ENCODE peak calls at places on chromosomes 5 and 9, in six cellular contexts. C, A, I, E, P and H are unnamed samples.

GRCh38 chr5:120684213-120684612 is 220.1 kb downstream of the PRR16 start:
- DNase-seq in A (no peak), I (no peak), C (no peak), P (no peak), E (peak; percentile 33), H (no peak)

GRCh38 chr9:94031946-94032345 is 52.3 kb upstream of the PTPDC1 start:
- DNase-seq in A (no peak), I (no peak), P (no peak), E (no peak), C (no peak), H (no peak)

GRCh38 chr5:54985301-54986268 is at the start of gene ESM1:
- DNase-seq in P (no peak), C (no peak), E (peak; percentile 87), I (no peak), A (peak; percentile 66), H (peak; percentile 30)

GRCh38 chr5:164998590-164998989 is 1493.2 kb downstream of the MAT2B start:
- DNase-seq in A (no peak), C (no peak), I (no peak), E (no peak), P (no peak), H (no peak)

GRCh38 chr9:133505901-133506652 is 18.7 kb downstream of the MYMK start:
- DNase-seq in I (no peak), A (no peak), C (no peak), P (no peak), E (peak; percentile 12), H (no peak)

GRCh38 chr5:89703799-89704198 is 705.8 kb downstream of the CETN3 start:
- DNase-seq in I (peak; percentile 52), C (peak; percentile 87), A (peak; percentile 41), P (no peak), E (no peak), H (no peak)

GRCh38 chr9:19232117-19232829 is 1.8 kb downstream of the DENND4C start:
- DNase-seq in P (no peak), A (peak; percentile 25), E (peak; percentile 2), I (no peak), C (no peak), H (no peak)

GRCh38 chr5:15691536-15691935 is 191.6 kb downstream of the FBXL7 start:
- DNase-seq in E (peak; percentile 60), I (no peak), C (no peak), A (no peak), P (no peak), H (no peak)

GRCh38 chr5:141815796-141816180 is 62.4 kb downstream of the PCDH1 start:
- DNase-seq in I (no peak), C (no peak), E (no peak), P (no peak), A (no peak), H (no peak)

GRCh38 chr5:141815051-141815795 is 63.0 kb downstream of the PCDH1 start:
- DNase-seq in E (no peak), I (no peak), A (no peak), P (no peak), C (no peak), H (no peak)

GRCh38 chr5:141812512-141812911 is 65.7 kb downstream of the PCDH1 start:
- DNase-seq in E (no peak), A (no peak), C (no peak), P (no peak), I (no peak), H (no peak)

GRCh38 chr5:141816598-141817399 is 61.4 kb downstream of the PCDH1 start:
- DNase-seq in I (peak; percentile 95), C (peak; percentile 78), P (peak; percentile 74), A (no peak), E (no peak), H (no peak)

GRCh38 chr5:141814064-141814982 is 63.9 kb downstream of the PCDH1 start:
- DNase-seq in C (peak; percentile 64), I (peak; percentile 89), A (peak; percentile 12), E (no peak), P (peak; percentile 95), H (peak; percentile 84)
- H3K27ac ChIP-seq in C (peak overlapping the region; percentile 3), I (no peak overlapping the region), A (no peak overlapping the region), E (no peak overlapping the region), P (no peak overlapping the region), H (no peak overlapping the region)

DNA sequence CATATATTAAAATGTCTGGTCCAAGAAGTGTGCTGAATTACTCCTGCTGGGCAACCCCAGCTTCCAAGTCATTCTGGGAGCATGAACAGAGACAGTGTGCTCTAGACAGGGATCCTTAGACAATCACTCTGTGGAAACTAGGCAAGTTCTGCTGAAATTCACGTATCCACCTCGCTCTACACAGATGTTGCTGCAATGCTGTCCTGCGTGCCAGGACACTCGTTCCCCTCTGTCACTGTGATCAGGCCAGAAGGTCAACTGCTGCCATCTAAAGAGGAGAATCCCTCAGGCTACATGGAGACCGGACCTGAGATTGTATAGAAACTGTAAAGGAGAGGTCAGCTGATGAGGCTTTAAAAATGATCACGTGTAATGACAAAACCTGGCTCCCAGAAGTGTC is 80.1 kb downstream of the PRRT1B start:
- DNase-seq in P (no peak), C (no peak), I (no peak), E (no peak), A (no peak), H (no peak)
- H4K91ac ChIP-seq in P (no peak overlapping the region), C (no peak overlapping the region), I (no peak overlapping the region), E (peak overlapping the region; percentile 8), A (no peak overlapping the region), H (no peak overlapping the region)

GRCh38 chr5:177498013-177498847 is 826 bp upstream of the PDLIM7 start:
- DNase-seq in E (no peak), A (peak; percentile 50), I (no peak), C (no peak), P (no peak), H (peak; percentile 40)

GRCh38 chr5:177497297-177498012 is at the start of gene PDLIM7:
- DNase-seq in I (peak; percentile 98), E (peak; percentile 97), P (peak; percentile 99), C (peak; percentile 99), A (peak; percentile 97), H (peak; percentile 99)

GRCh38 chr5:177501874-177502678 is 4.7 kb upstream of the PDLIM7 start:
- DNase-seq in E (no peak), P (no peak), I (no peak), A (no peak), C (no peak), H (no peak)

GRCh38 chr5:177500685-177501522 is 3.5 kb upstream of the PDLIM7 start:
- DNase-seq in I (peak; percentile 94), E (peak; percentile 85), C (peak; percentile 86), P (peak; percentile 99), A (peak; percentile 88), H (peak; percentile 93)

DNA sequence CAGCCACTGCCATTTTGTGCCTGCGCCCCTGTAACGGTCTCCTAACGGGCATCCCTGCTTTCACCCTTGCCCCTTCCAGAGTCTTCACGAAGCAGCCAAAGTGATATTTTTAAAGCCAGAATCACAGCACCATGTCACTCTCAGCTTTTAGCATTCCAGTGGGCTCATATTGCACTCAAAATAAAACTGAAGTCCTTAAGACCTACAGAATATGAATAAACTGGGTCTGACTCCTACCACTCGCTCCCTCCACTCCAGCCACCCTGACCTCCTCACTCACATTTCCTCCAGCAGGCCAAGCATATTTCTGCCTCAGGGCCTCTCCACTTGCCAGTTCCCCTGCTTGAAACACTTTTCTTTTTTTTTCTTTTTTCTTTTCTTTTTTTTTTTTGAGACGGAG is 2.4 kb upstream of the PDLIM7 start:
- DNase-seq in C (no peak), A (no peak), I (no peak), P (no peak), E (no peak), H (no peak)
- H3K4me1 ChIP-seq in C (peaks cover 32% of the 10 kb centered on the region), A (peaks cover 27% of the 10 kb centered on the region), I (peaks cover 5% of the 10 kb centered on the region), P (peaks cover 27% of the 10 kb centered on the region), E (peaks cover 23% of the 10 kb centered on the region), H (peaks cover 27% of the 10 kb centered on the region)

GRCh38 chr5:17714186-17714585 is 79.9 kb downstream of the TAF11L14 start:
- DNase-seq in C (no peak), E (no peak), I (no peak), P (no peak), A (no peak), H (peak; percentile 77)

GRCh38 chr5:17723876-17724275 is 89.6 kb downstream of the TAF11L14 start:
- DNase-seq in E (no peak), C (no peak), P (no peak), A (no peak), I (no peak), H (no peak)

GRCh38 chr5:17719592-17719991 is 85.3 kb downstream of the TAF11L14 start:
- DNase-seq in E (no peak), I (no peak), A (no peak), C (no peak), P (no peak), H (no peak)

GRCh38 chr5:17720070-17720469 is 85.8 kb downstream of the TAF11L14 start:
- DNase-seq in C (no peak), I (no peak), A (no peak), P (no peak), E (no peak), H (no peak)
- H3K27ac ChIP-seq in C (no peak overlapping the region), I (no peak overlapping the region), A (no peak overlapping the region), P (no peak overlapping the region), E (no peak overlapping the region), H (no peak overlapping the region)

DNA sequence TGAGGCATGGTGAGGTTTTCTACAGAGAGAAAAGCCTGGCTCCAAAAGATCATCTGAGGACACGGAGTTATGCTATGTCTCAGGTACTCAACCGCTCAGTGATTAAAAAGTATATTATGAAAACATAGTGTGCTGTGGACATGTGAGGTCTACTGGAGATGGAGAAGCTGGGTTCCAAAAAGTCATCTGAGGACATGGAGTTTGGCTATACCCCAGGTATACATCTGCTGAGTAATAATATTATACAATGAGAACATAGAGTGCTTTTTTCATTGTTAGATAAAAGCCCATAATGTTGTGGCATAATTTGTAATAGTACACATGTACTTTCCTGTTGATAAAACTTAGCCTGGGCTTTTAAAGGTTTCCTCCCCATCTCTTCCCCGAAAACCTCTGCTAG is 70.7 kb upstream of the SHISAL2B start:
- DNase-seq in C (no peak), A (no peak), P (no peak), E (no peak), I (no peak), H (no peak)
- H4K91ac ChIP-seq in C (no peak overlapping the region), A (no peak overlapping the region), P (no peak overlapping the region), E (no peak overlapping the region), I (no peak overlapping the region), H (no peak overlapping the region)

GRCh38 chr5:107532182-107532878 is 138.4 kb downstream of the EFNA5 start:
- DNase-seq in P (no peak), I (no peak), E (no peak), A (no peak), C (no peak), H (peak; percentile 73)
- H3K4me1 ChIP-seq in P (peaks cover 9% of the 10 kb centered on the region), I (peaks cover 11% of the 10 kb centered on the region), E (no peaks in the 10 kb centered on the region), A (peaks cover 7% of the 10 kb centered on the region), C (peaks cover 22% of the 10 kb centered on the region), H (no peaks in the 10 kb centered on the region)

DNA sequence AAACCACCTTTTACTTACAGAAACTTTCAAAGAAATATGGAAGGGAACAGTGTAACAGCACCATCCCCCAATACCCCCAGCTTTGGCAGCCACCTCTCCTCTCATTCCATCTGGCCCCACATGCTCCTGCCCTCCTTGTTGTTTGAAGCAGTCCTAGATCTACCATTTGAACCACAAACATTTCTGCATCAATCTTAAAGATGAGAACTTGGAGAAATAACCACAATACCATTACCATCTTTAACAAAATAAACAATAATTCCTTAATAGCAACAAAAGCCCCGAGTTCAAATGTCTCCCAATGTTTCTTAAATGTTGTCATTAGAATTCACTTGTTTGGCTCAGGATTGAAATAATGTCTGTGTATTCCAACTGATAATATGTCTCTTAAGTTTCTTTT is 17.7 kb upstream of the COL15A1 start:
- DNase-seq in P (no peak), I (no peak), C (no peak), E (peak; percentile 66), A (no peak), H (no peak)
- H3K27ac ChIP-seq in P (no peak overlapping the region), I (no peak overlapping the region), C (no peak overlapping the region), E (peak overlapping the region; percentile 31), A (no peak overlapping the region), H (no peak overlapping the region)